ENCODE peak calls at places on chromosomes 2 and 18, in five cellular contexts. A is psoas muscle, D is neuronal stem cell, I is ovary, F is colonic mucosa. G is an unnamed sample.

GRCh38 chr18:23862071-23862470 is 152.5 kb upstream of the TTC39C start:
- DNase-seq in A (no peak), I (no peak), F (no peak), D (no peak), G (no peak)

GRCh38 chr2:199495147-199495546 is 37.4 kb upstream of the SATB2 start:
- DNase-seq in I (no peak), F (no peak), D (no peak), A (no peak), G (no peak)

GRCh38 chr18:9810216-9810804 is 75.5 kb upstream of the TXNDC2 start:
- DNase-seq in A (no peak), D (no peak), I (no peak), F (no peak), G (no peak)

GRCh38 chr2:147325955-147326354 is 518.9 kb upstream of the ACVR2A start:
- DNase-seq in D (no peak), I (no peak), F (no peak), A (no peak), G (no peak)

GRCh38 chr2:182055993-182056392 is 70.3 kb downstream of the PPP1R1C start:
- DNase-seq in A (no peak), F (no peak), I (no peak), D (no peak), G (no peak)

GRCh38 chr2:127525692-127526141 is 572 bp downstream of the IWS1 start:
- DNase-seq in I (no peak), D (no peak), F (peak; percentile 37), A (no peak), G (no peak)

GRCh38 chr2:75607988-75608683 is 38.4 kb upstream of the MRPL19 start:
- DNase-seq in A (no peak), F (no peak), D (peak; percentile 52), I (no peak), G (peak; percentile 20)

GRCh38 chr2:40758778-40759177 is 306.9 kb upstream of the SLC8A1 start:
- DNase-seq in F (no peak), D (no peak), A (no peak), I (no peak), G (no peak)

GRCh38 chr2:152089238-152089637 is 9.6 kb downstream of the CACNB4 start:
- DNase-seq in A (no peak), I (no peak), D (no peak), F (no peak), G (no peak)

GRCh38 chr2:143607446-143608110 is 478.4 kb downstream of the ARHGAP15 start:
- DNase-seq in F (no peak), D (no peak), A (no peak), I (no peak), G (peak; percentile 31)

GRCh38 chr2:152347076-152347475 is 12.1 kb downstream of the FMNL2 start:
- DNase-seq in F (no peak), A (no peak), I (no peak), D (no peak), G (no peak)

GRCh38 chr2:237581751-237582746 is 8.5 kb downstream of the RAB17 start:
- DNase-seq in D (peak; percentile 35), F (no peak), I (peak; percentile 92), A (peak; percentile 51), G (peak; percentile 66)

GRCh38 chr18:79404567-79404910 is 8.8 kb downstream of the NFATC1 start:
- DNase-seq in D (no peak), A (no peak), F (no peak), I (no peak), G (no peak)

GRCh38 chr2:1249897-1250687 is 163.2 kb upstream of the TPO start:
- DNase-seq in D (no peak), I (no peak), A (no peak), F (no peak), G (no peak)

GRCh38 chr18:11245889-11246288 is 96.5 kb upstream of the PIEZO2 start:
- DNase-seq in F (no peak), D (no peak), A (no peak), I (no peak), G (no peak)

GRCh38 chr2:176852667-176853066 is 359.9 kb upstream of the HNRNPA3 start:
- DNase-seq in D (no peak), I (no peak), A (no peak), F (no peak), G (no peak)

GRCh38 chr2:199703199-199703598 is 147.8 kb downstream of the FTCDNL1 start:
- DNase-seq in I (no peak), D (no peak), A (no peak), F (no peak), G (no peak)

GRCh38 chr18:22734812-22735627 is 198.1 kb upstream of the RBBP8 start:
- DNase-seq in A (peak; percentile 30), F (no peak), D (no peak), I (no peak), G (no peak)

GRCh38 chr2:1488851-1489250 is 75.6 kb downstream of the TPO start:
- DNase-seq in D (no peak), F (no peak), I (no peak), A (no peak), G (no peak)

GRCh38 chr2:20071397-20072383 is 20.3 kb upstream of the LAPTM4A start:
- DNase-seq in D (no peak), A (no peak), I (peak; percentile 79), F (no peak), G (peak; percentile 82)

GRCh38 chr2:216918088-216918680 is 58.3 kb upstream of the TNP1 start:
- DNase-seq in F (no peak), D (no peak), I (no peak), A (peak; percentile 49), G (peak; percentile 4)

GRCh38 chr2:76930076-76930734 is 592.0 kb downstream of the LRRTM4 start:
- DNase-seq in F (no peak), A (no peak), D (no peak), I (no peak), G (no peak)

GRCh38 chr2:109331081-109331480 is 202.1 kb downstream of the SH3RF3 start:
- DNase-seq in F (no peak), I (no peak), D (no peak), A (no peak), G (no peak)

GRCh38 chr2:9614562-9614961 is 16.2 kb downstream of the YWHAQ start:
- DNase-seq in F (no peak), I (no peak), A (no peak), D (no peak), G (no peak)

GRCh38 chr2:11129598-11130449 is 25.4 kb upstream of the SLC66A3 start:
- DNase-seq in D (peak; percentile 76), A (no peak), F (peak; percentile 90), I (peak; percentile 71), G (no peak)

GRCh38 chr2:160869411-160869810 is 290.8 kb upstream of the TANK start:
- DNase-seq in A (no peak), I (no peak), F (no peak), D (no peak), G (peak; percentile 27)

GRCh38 chr18:902179-902718 is 2.4 kb upstream of the ADCYAP1 start:
- DNase-seq in D (no peak), F (no peak), A (no peak), I (no peak), G (no peak)

GRCh38 chr2:86477349-86477748 is 36.2 kb downstream of the KDM3A start:
- DNase-seq in D (no peak), A (no peak), F (no peak), I (no peak), G (no peak)

GRCh38 chr2:164622338-164623106 is 1.2 kb upstream of the GRB14 start:
- DNase-seq in I (no peak), D (no peak), F (no peak), A (no peak), G (no peak)

GRCh38 chr18:56068030-56068671 is 480.2 kb upstream of the TCF4 start:
- DNase-seq in F (no peak), I (peak; percentile 29), D (no peak), A (no peak), G (peak; percentile 47)

GRCh38 chr18:66695281-66695680 is 91.4 kb upstream of the CDH19 start:
- DNase-seq in A (no peak), D (no peak), F (no peak), I (no peak), G (no peak)

GRCh38 chr2:27042159-27042661 is 9.3 kb upstream of the AGBL5 start:
- DNase-seq in I (no peak), A (no peak), F (no peak), D (no peak), G (no peak)

GRCh38 chr2:113164930-113165585 is 8.7 kb upstream of the PSD4 start:
- DNase-seq in I (no peak), F (peak; percentile 22), A (no peak), D (no peak), G (no peak)

GRCh38 chr2:223626713-223627112 is 24.6 kb upstream of the SCG2 start:
- DNase-seq in D (no peak), I (no peak), F (no peak), A (no peak), G (no peak)

GRCh38 chr18:9081940-9082339 is 20.6 kb upstream of the NDUFV2 start:
- DNase-seq in F (no peak), I (no peak), A (no peak), D (no peak), G (no peak)

GRCh38 chr2:31238906-31239841 is 5.2 kb downstream of the EHD3 start:
- DNase-seq in A (no peak), D (no peak), F (no peak), I (no peak), G (peak; percentile 36)
- H3K27ac ChIP-seq in A (peak overlapping the region; percentile 84), D (no peak overlapping the region), F (no peak overlapping the region), I (no peak overlapping the region), G (no peak overlapping the region)

GRCh38 chr2:73837847-73838585 is 9.3 kb downstream of the STAMBP start:
- DNase-seq in F (no peak), A (no peak), I (no peak), D (no peak), G (no peak)
- H3K36me3 ChIP-seq in F (no peaks in the 10 kb centered on the region), A (peaks cover 44% of the 10 kb centered on the region), I (no peaks in the 10 kb centered on the region), D (peaks cover 8% of the 10 kb centered on the region), G (peaks cover 64% of the 10 kb centered on the region)

GRCh38 chr2:38898256-38898655 is 8.6 kb downstream of the ARHGEF33 start:
- DNase-seq in D (no peak), F (no peak), I (no peak), A (no peak), G (no peak)

GRCh38 chr2:38889575-38889974 is at the start of gene ARHGEF33:
- DNase-seq in F (no peak), D (no peak), I (no peak), A (no peak), G (no peak)

GRCh38 chr2:38889045-38889444 is 630 bp upstream of the ARHGEF33 start:
- DNase-seq in I (no peak), F (no peak), A (no peak), D (no peak), G (no peak)

GRCh38 chr2:38887902-38888554 is 1.6 kb upstream of the ARHGEF33 start:
- DNase-seq in D (no peak), I (no peak), A (no peak), F (no peak), G (no peak)

DNA sequence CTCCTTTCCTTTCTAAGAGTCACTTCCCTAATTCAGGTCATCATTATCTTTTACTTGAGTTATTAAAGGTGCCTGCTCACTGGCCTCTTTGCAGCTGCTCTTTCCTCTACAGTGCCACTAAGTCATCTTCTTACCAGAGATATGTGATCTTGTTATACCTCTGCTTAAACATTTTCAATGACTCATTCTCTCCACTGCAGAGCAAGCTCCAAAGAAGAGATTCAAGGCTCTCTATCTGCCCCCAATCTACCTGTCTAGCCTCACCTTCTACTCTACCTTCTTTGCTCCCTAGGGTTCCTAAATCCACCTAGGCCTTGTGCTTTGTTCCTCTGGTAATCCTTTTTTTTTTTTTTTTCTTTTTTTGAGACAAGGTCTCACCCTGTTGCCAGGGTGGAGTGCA is 3.1 kb downstream of the ARHGEF33 start:
- DNase-seq in F (no peak), A (no peak), D (no peak), I (no peak), G (no peak)
- H3K27ac ChIP-seq in F (no peak overlapping the region), A (no peak overlapping the region), D (no peak overlapping the region), I (no peak overlapping the region), G (no peak overlapping the region)

GRCh38 chr2:33258387-33258786 is 218.1 kb upstream of the RASGRP3 start:
- DNase-seq in F (no peak), A (no peak), I (no peak), D (no peak), G (no peak)
- H3K36me3 ChIP-seq in F (no peaks in the 10 kb centered on the region), A (peaks cover 9% of the 10 kb centered on the region), I (no peaks in the 10 kb centered on the region), D (peaks cover 6% of the 10 kb centered on the region), G (no peaks in the 10 kb centered on the region)